ENCODE peak calls at places on chromosomes 4 and X, in seven cellular contexts. One of them, this sample, is unnamed. For H3K9me3, the result is how much of the 10 kb centered on the place peaks cover.

GRCh38 chr4:147571021-147571770 is 46.0 kb upstream of the TMEM184C start:
- DNase-seq in pancreas: no peak
- DNase-seq in stomach: no peak
- DNase-seq in endodermal cell: no peak
- DNase-seq in A549: no peak
- DNase-seq in Panc1: no peak
- DNase-seq in CD8-positive, alpha-beta memory T cell: no peak
- DNase-seq in this sample: no peak

GRCh38 chrX:107674480-107675364 is 46.4 kb downstream of the PRPS1 start:
- DNase-seq in endodermal cell: peak
- DNase-seq in stomach: peak
- DNase-seq in Panc1: no peak
- DNase-seq in CD8-positive, alpha-beta memory T cell: no peak
- DNase-seq in pancreas: no peak
- DNase-seq in A549: no peak
- DNase-seq in this sample: no peak

GRCh38 chr4:154977228-154977627 is 196.2 kb downstream of the RBM46 start:
- DNase-seq in stomach: no peak
- DNase-seq in pancreas: no peak
- DNase-seq in CD8-positive, alpha-beta memory T cell: no peak
- DNase-seq in Panc1: no peak
- DNase-seq in A549: no peak
- DNase-seq in endodermal cell: no peak
- DNase-seq in this sample: no peak

GRCh38 chr4:168071304-168071703 is 21.0 kb upstream of the ANXA10 start:
- DNase-seq in CD8-positive, alpha-beta memory T cell: no peak
- DNase-seq in pancreas: no peak
- DNase-seq in A549: no peak
- DNase-seq in stomach: no peak
- DNase-seq in Panc1: no peak
- DNase-seq in endodermal cell: no peak
- DNase-seq in this sample: no peak

GRCh38 chr4:111639876-111640275 is 505.4 kb upstream of the FAM241A start:
- DNase-seq in Panc1: no peak
- DNase-seq in CD8-positive, alpha-beta memory T cell: no peak
- DNase-seq in pancreas: no peak
- DNase-seq in stomach: no peak
- DNase-seq in endodermal cell: no peak
- DNase-seq in A549: no peak
- DNase-seq in this sample: no peak

GRCh38 chr4:157792716-157793115 is 380.1 kb downstream of the GASK1B start:
- DNase-seq in stomach: no peak
- DNase-seq in pancreas: no peak
- DNase-seq in CD8-positive, alpha-beta memory T cell: no peak
- DNase-seq in A549: no peak
- DNase-seq in Panc1: no peak
- DNase-seq in endodermal cell: no peak
- DNase-seq in this sample: no peak

GRCh38 chrX:109732319-109732779 is 708 bp downstream of the ACSL4 start:
- DNase-seq in endodermal cell: no peak
- DNase-seq in stomach: no peak
- DNase-seq in pancreas: no peak
- DNase-seq in CD8-positive, alpha-beta memory T cell: peak
- DNase-seq in Panc1: no peak
- DNase-seq in A549: peak
- DNase-seq in this sample: peak

GRCh38 chrX:19535481-19535880 is 20.2 kb upstream of the MAP3K15 start:
- DNase-seq in pancreas: no peak
- DNase-seq in endodermal cell: no peak
- DNase-seq in CD8-positive, alpha-beta memory T cell: no peak
- DNase-seq in Panc1: no peak
- DNase-seq in stomach: no peak
- DNase-seq in A549: peak
- DNase-seq in this sample: no peak

GRCh38 chr4:149914521-149915115 is 99.0 kb upstream of the IQCM start:
- DNase-seq in A549: peak
- DNase-seq in CD8-positive, alpha-beta memory T cell: no peak
- DNase-seq in pancreas: no peak
- DNase-seq in Panc1: peak
- DNase-seq in stomach: no peak
- DNase-seq in endodermal cell: peak
- DNase-seq in this sample: no peak

GRCh38 chr4:173752610-173753009 is 222.6 kb upstream of the HAND2 start:
- DNase-seq in pancreas: peak
- DNase-seq in A549: peak
- DNase-seq in CD8-positive, alpha-beta memory T cell: no peak
- DNase-seq in Panc1: no peak
- DNase-seq in endodermal cell: peak
- DNase-seq in stomach: no peak
- DNase-seq in this sample: no peak

GRCh38 chr4:89258506-89258905 is 49.1 kb downstream of the GPRIN3 start:
- DNase-seq in A549: no peak
- DNase-seq in stomach: no peak
- DNase-seq in Panc1: no peak
- DNase-seq in endodermal cell: no peak
- DNase-seq in pancreas: no peak
- DNase-seq in CD8-positive, alpha-beta memory T cell: no peak
- DNase-seq in this sample: no peak

GRCh38 chr4:151874328-151874727 is 113.5 kb upstream of the GATB start:
- DNase-seq in pancreas: no peak
- DNase-seq in Panc1: no peak
- DNase-seq in CD8-positive, alpha-beta memory T cell: no peak
- DNase-seq in stomach: no peak
- DNase-seq in A549: no peak
- DNase-seq in endodermal cell: peak
- DNase-seq in this sample: no peak

GRCh38 chrX:72306851-72307645 is 1.3 kb upstream of the CITED1 start:
- DNase-seq in endodermal cell: peak
- DNase-seq in Panc1: no peak
- DNase-seq in stomach: peak
- DNase-seq in A549: peak
- DNase-seq in CD8-positive, alpha-beta memory T cell: peak
- DNase-seq in pancreas: peak
- DNase-seq in this sample: peak

GRCh38 chrX:50638123-50638522 is 167.5 kb upstream of the DGKK start:
- DNase-seq in Panc1: no peak
- DNase-seq in endodermal cell: no peak
- DNase-seq in stomach: no peak
- DNase-seq in CD8-positive, alpha-beta memory T cell: peak
- DNase-seq in pancreas: no peak
- DNase-seq in A549: no peak
- DNase-seq in this sample: no peak

GRCh38 chr4:40331092-40331824 is 3.9 kb upstream of the CHRNA9 start:
- DNase-seq in A549: no peak
- DNase-seq in stomach: no peak
- DNase-seq in CD8-positive, alpha-beta memory T cell: no peak
- DNase-seq in Panc1: no peak
- DNase-seq in pancreas: no peak
- DNase-seq in endodermal cell: no peak
- DNase-seq in this sample: no peak

GRCh38 chr4:85570388-85570787 is 95.4 kb downstream of the ARHGAP24 start:
- DNase-seq in endodermal cell: no peak
- DNase-seq in pancreas: no peak
- DNase-seq in A549: no peak
- DNase-seq in stomach: no peak
- DNase-seq in CD8-positive, alpha-beta memory T cell: no peak
- DNase-seq in Panc1: no peak
- DNase-seq in this sample: no peak

GRCh38 chrX:8760021-8760420 is 28.1 kb upstream of the ANOS1 start:
- DNase-seq in A549: no peak
- DNase-seq in endodermal cell: no peak
- DNase-seq in Panc1: no peak
- DNase-seq in CD8-positive, alpha-beta memory T cell: no peak
- DNase-seq in stomach: no peak
- DNase-seq in pancreas: no peak
- DNase-seq in this sample: no peak

GRCh38 chr4:136078971-136079370 is 1453.3 kb downstream of the PCDH18 start:
- DNase-seq in A549: no peak
- DNase-seq in Panc1: no peak
- DNase-seq in stomach: no peak
- DNase-seq in endodermal cell: no peak
- DNase-seq in CD8-positive, alpha-beta memory T cell: no peak
- DNase-seq in pancreas: no peak
- DNase-seq in this sample: no peak

GRCh38 chr4:113978105-113978504 is 1.3 kb downstream of the ARSJ start:
- DNase-seq in CD8-positive, alpha-beta memory T cell: no peak
- DNase-seq in endodermal cell: no peak
- DNase-seq in stomach: no peak
- DNase-seq in Panc1: no peak
- DNase-seq in pancreas: no peak
- DNase-seq in A549: no peak
- DNase-seq in this sample: no peak

GRCh38 chr4:76641758-76642157 is 206.7 kb downstream of the SHROOM3 start:
- DNase-seq in CD8-positive, alpha-beta memory T cell: no peak
- DNase-seq in endodermal cell: no peak
- DNase-seq in stomach: no peak
- DNase-seq in Panc1: no peak
- DNase-seq in A549: no peak
- DNase-seq in pancreas: no peak
- DNase-seq in this sample: no peak

GRCh38 chr4:683982-684571 is 4.9 kb downstream of the SLC49A3 start:
- DNase-seq in A549: peak
- DNase-seq in stomach: peak
- DNase-seq in Panc1: no peak
- DNase-seq in endodermal cell: peak
- DNase-seq in CD8-positive, alpha-beta memory T cell: peak
- DNase-seq in pancreas: peak
- DNase-seq in this sample: no peak

DNA sequence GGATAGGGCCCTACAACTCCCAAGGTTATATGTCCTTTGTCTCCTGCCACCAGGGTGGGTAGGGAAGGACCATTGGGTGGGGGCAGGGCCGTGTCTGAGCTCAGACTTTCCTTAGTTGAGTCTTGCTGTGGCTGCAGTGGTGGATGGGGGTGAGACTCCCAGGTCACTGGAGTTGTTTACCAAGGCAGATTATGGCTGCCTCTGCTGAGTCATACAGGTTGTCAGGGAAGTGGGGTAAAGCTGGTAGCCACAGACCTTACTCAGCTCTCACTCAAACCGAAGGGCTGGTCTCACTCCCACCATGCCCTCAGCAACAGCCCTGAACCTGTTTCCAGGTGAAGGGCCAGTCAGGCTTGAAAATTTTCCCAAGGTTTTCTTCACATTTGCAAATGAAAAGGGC is 58.8 kb upstream of the FAAH2 start:
- DNase-seq in CD8-positive, alpha-beta memory T cell: no peak
- DNase-seq in endodermal cell: peak
- DNase-seq in stomach: no peak
- DNase-seq in pancreas: no peak
- DNase-seq in Panc1: no peak
- DNase-seq in A549: no peak
- DNase-seq in this sample: no peak
- H3K9me3 ChIP-seq in CD8-positive, alpha-beta memory T cell: under half
- H3K9me3 ChIP-seq in endodermal cell: under half
- H3K9me3 ChIP-seq in stomach: under half
- H3K9me3 ChIP-seq in pancreas: under half
- H3K9me3 ChIP-seq in Panc1: under half
- H3K9me3 ChIP-seq in A549: under half
- H3K9me3 ChIP-seq in this sample: under half

GRCh38 chrX:11766487-11766886 is 8.4 kb downstream of the MSL3 start:
- DNase-seq in Panc1: no peak
- DNase-seq in CD8-positive, alpha-beta memory T cell: peak
- DNase-seq in stomach: no peak
- DNase-seq in endodermal cell: no peak
- DNase-seq in A549: no peak
- DNase-seq in pancreas: no peak
- DNase-seq in this sample: no peak
- H3K27ac ChIP-seq in Panc1: no peak
- H3K27ac ChIP-seq in CD8-positive, alpha-beta memory T cell: no peak
- H3K27ac ChIP-seq in stomach: no peak
- H3K27ac ChIP-seq in endodermal cell: no peak
- H3K27ac ChIP-seq in A549: no peak
- H3K27ac ChIP-seq in pancreas: no peak
- H3K27ac ChIP-seq in this sample: peak

GRCh38 chrX:63746278-63746677 is 38.7 kb downstream of the ARHGEF9 start:
- DNase-seq in CD8-positive, alpha-beta memory T cell: peak
- DNase-seq in stomach: no peak
- DNase-seq in endodermal cell: no peak
- DNase-seq in A549: no peak
- DNase-seq in pancreas: no peak
- DNase-seq in Panc1: no peak
- DNase-seq in this sample: peak
- H3K9me3 ChIP-seq in CD8-positive, alpha-beta memory T cell: under half
- H3K9me3 ChIP-seq in stomach: under half
- H3K9me3 ChIP-seq in endodermal cell: under half
- H3K9me3 ChIP-seq in A549: under half
- H3K9me3 ChIP-seq in pancreas: under half
- H3K9me3 ChIP-seq in Panc1: under half
- H3K9me3 ChIP-seq in this sample: under half

DNA sequence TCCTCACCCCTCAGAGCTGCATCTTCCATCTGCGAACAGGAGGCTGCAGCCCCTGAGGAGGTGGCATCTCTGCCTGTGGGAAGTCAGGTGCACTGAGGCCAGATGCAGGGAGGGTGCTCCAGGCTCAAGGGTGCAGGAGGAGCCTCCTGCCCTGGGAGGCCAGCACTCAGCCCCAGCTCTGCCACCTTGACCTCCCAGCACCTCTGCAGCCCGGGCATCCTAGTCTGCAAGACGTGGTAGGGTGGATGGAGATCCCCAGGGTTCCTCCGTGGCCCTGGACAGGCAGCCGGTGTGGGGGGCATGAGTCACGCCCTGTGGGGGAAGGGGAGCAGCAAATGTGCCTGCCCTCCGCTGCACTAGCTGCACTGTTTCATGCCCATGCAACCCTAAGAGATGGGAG is 64.7 kb downstream of the TRMT44 start:
- DNase-seq in stomach: no peak
- DNase-seq in pancreas: no peak
- DNase-seq in CD8-positive, alpha-beta memory T cell: no peak
- DNase-seq in Panc1: no peak
- DNase-seq in A549: no peak
- DNase-seq in endodermal cell: no peak
- DNase-seq in this sample: no peak
- H3K27ac ChIP-seq in stomach: no peak
- H3K27ac ChIP-seq in pancreas: no peak
- H3K27ac ChIP-seq in CD8-positive, alpha-beta memory T cell: no peak
- H3K27ac ChIP-seq in Panc1: no peak
- H3K27ac ChIP-seq in A549: no peak
- H3K27ac ChIP-seq in endodermal cell: no peak
- H3K27ac ChIP-seq in this sample: no peak

DNA sequence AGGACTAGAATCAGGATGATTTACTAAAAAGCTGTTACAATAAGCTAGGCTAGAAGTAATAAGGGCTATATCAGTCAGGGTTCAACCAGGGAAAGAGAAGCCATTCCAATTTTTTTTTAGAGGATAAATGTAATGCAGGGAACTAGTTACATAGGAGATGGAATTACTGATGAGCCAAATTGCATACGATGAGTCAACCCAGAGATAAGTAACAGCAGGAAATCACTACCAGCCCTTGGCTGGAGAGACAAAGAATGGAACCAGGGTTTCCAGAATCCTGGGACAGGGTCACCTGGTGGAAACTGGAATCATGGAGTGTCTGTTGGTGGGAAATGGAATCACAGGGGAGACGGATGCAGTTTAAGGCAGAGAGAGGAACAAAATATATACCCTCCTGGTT is 13.1 kb upstream of the MAGEA4 start:
- DNase-seq in stomach: no peak
- DNase-seq in endodermal cell: no peak
- DNase-seq in pancreas: no peak
- DNase-seq in CD8-positive, alpha-beta memory T cell: no peak
- DNase-seq in Panc1: no peak
- DNase-seq in A549: no peak
- DNase-seq in this sample: no peak
- H3K9me3 ChIP-seq in stomach: under half
- H3K9me3 ChIP-seq in endodermal cell: under half
- H3K9me3 ChIP-seq in pancreas: under half
- H3K9me3 ChIP-seq in CD8-positive, alpha-beta memory T cell: under half
- H3K9me3 ChIP-seq in Panc1: under half
- H3K9me3 ChIP-seq in A549: under half
- H3K9me3 ChIP-seq in this sample: under half

This sample was measured in CD4-positive, alpha-beta memory T cell.